ENCODE peak calls at places on chromosome 17, in five cellular contexts. One of them, this sample, is unnamed.
A peak's percentile ranks its signal among the peaks of the same experiment; 100 is the strongest.

GRCh38 chr17:45040459-45040858 is 11.0 kb downstream of the DCAKD start:
- DNase-seq in NCI-H2081 treated with DMSO at 0.1 percent for 48 hours: no peak
- DNase-seq in frontal cortex: no peak
- DNase-seq in central memory CD8-positive, alpha-beta T cell: no peak
- DNase-seq in stimulated activated naive CD4-positive, alpha-beta T cell: no peak
- DNase-seq in this sample: no peak

GRCh38 chr17:30805944-30806456 is 18.5 kb downstream of the CRLF3 start:
- DNase-seq in stimulated activated naive CD4-positive, alpha-beta T cell: peak; percentile 40
- DNase-seq in central memory CD8-positive, alpha-beta T cell: no peak
- DNase-seq in NCI-H2081 treated with DMSO at 0.1 percent for 48 hours: no peak
- DNase-seq in frontal cortex: no peak
- DNase-seq in this sample: no peak

GRCh38 chr17:38320482-38320881 is 23.3 kb downstream of the GPR179 start:
- DNase-seq in NCI-H2081 treated with DMSO at 0.1 percent for 48 hours: no peak
- DNase-seq in frontal cortex: no peak
- DNase-seq in central memory CD8-positive, alpha-beta T cell: no peak
- DNase-seq in stimulated activated naive CD4-positive, alpha-beta T cell: no peak
- DNase-seq in this sample: no peak

GRCh38 chr17:40015998-40016691 is 905 bp downstream of the CSF3 start:
- DNase-seq in frontal cortex: no peak
- DNase-seq in NCI-H2081 treated with DMSO at 0.1 percent for 48 hours: no peak
- DNase-seq in stimulated activated naive CD4-positive, alpha-beta T cell: no peak
- DNase-seq in central memory CD8-positive, alpha-beta T cell: no peak
- DNase-seq in this sample: no peak

GRCh38 chr17:921161-921560 is 58.4 kb downstream of the NXN start:
- DNase-seq in stimulated activated naive CD4-positive, alpha-beta T cell: no peak
- DNase-seq in NCI-H2081 treated with DMSO at 0.1 percent for 48 hours: no peak
- DNase-seq in central memory CD8-positive, alpha-beta T cell: no peak
- DNase-seq in frontal cortex: no peak
- DNase-seq in this sample: no peak

GRCh38 chr17:50130778-50131317 is 888 bp upstream of the SAMD14 start:
- DNase-seq in stimulated activated naive CD4-positive, alpha-beta T cell: peak; percentile 9
- DNase-seq in central memory CD8-positive, alpha-beta T cell: no peak
- DNase-seq in frontal cortex: no peak
- DNase-seq in NCI-H2081 treated with DMSO at 0.1 percent for 48 hours: no peak
- DNase-seq in this sample: no peak

GRCh38 chr17:10117581-10118001 is 80.8 kb downstream of the GAS7 start:
- DNase-seq in central memory CD8-positive, alpha-beta T cell: peak; percentile 27
- DNase-seq in NCI-H2081 treated with DMSO at 0.1 percent for 48 hours: no peak
- DNase-seq in stimulated activated naive CD4-positive, alpha-beta T cell: no peak
- DNase-seq in frontal cortex: no peak
- DNase-seq in this sample: no peak

GRCh38 chr17:51682115-51682514 is 421.8 kb downstream of the UTP18 start:
- DNase-seq in NCI-H2081 treated with DMSO at 0.1 percent for 48 hours: no peak
- DNase-seq in central memory CD8-positive, alpha-beta T cell: no peak
- DNase-seq in frontal cortex: no peak
- DNase-seq in stimulated activated naive CD4-positive, alpha-beta T cell: no peak
- DNase-seq in this sample: no peak

GRCh38 chr17:42979511-42980273 is at the start of gene PTGES3L:
- DNase-seq in NCI-H2081 treated with DMSO at 0.1 percent for 48 hours: peak; percentile 29
- DNase-seq in stimulated activated naive CD4-positive, alpha-beta T cell: no peak
- DNase-seq in central memory CD8-positive, alpha-beta T cell: no peak
- DNase-seq in frontal cortex: peak; percentile 59
- DNase-seq in this sample: no peak